ENCODE peak calls at places on chromosomes 2 and 18, in five cellular contexts. One of them, this sample, is unnamed.
A peak's percentile ranks its signal among the peaks of the same experiment; 100 is the strongest.

GRCh38 chr2:222218786-222219185 is 80.0 kb downstream of the PAX3 start:
- DNase-seq in HEK293T: no peak
- DNase-seq in NT2/D1: no peak
- DNase-seq in HepG2: no peak
- DNase-seq in H1: no peak
- DNase-seq in this sample: no peak

GRCh38 chr2:109614715-109615636 is 812 bp downstream of the SOWAHC start:
- DNase-seq in HEK293T: no peak
- DNase-seq in NT2/D1: no peak
- DNase-seq in HepG2: no peak
- DNase-seq in H1: no peak
- DNase-seq in this sample: no peak

GRCh38 chr2:16397681-16398475 is 267.8 kb downstream of the CYRIA start:
- DNase-seq in HEK293T: no peak
- DNase-seq in NT2/D1: no peak
- DNase-seq in HepG2: no peak
- DNase-seq in H1: no peak
- DNase-seq in this sample: no peak

GRCh38 chr18:58321986-58322385 is 278.0 kb downstream of the NEDD4L start:
- DNase-seq in HEK293T: peak; percentile 39
- DNase-seq in NT2/D1: no peak
- DNase-seq in HepG2: peak; percentile 50
- DNase-seq in H1: no peak
- DNase-seq in this sample: no peak

GRCh38 chr18:62718268-62718800 is 3.0 kb downstream of the PHLPP1 start:
- DNase-seq in HEK293T: no peak
- DNase-seq in NT2/D1: no peak
- DNase-seq in HepG2: no peak
- DNase-seq in H1: no peak
- DNase-seq in this sample: no peak

GRCh38 chr2:157312866-157313486 is 12.6 kb downstream of the ERMN start:
- DNase-seq in HEK293T: no peak
- DNase-seq in NT2/D1: no peak
- DNase-seq in HepG2: no peak
- DNase-seq in H1: no peak
- DNase-seq in this sample: no peak

GRCh38 chr18:24344509-24344908 is 53.1 kb downstream of the OSBPL1A start:
- DNase-seq in HEK293T: no peak
- DNase-seq in NT2/D1: no peak
- DNase-seq in HepG2: no peak
- DNase-seq in H1: no peak
- DNase-seq in this sample: no peak

GRCh38 chr2:55364189-55365055 is 55.2 kb downstream of the CCDC88A start:
- DNase-seq in HEK293T: no peak
- DNase-seq in NT2/D1: no peak
- DNase-seq in HepG2: no peak
- DNase-seq in H1: no peak
- DNase-seq in this sample: no peak

GRCh38 chr2:100526868-100527267 is 35.9 kb upstream of the PDCL3 start:
- DNase-seq in HEK293T: no peak
- DNase-seq in NT2/D1: no peak
- DNase-seq in HepG2: no peak
- DNase-seq in H1: no peak
- DNase-seq in this sample: no peak

GRCh38 chr2:213238753-213239591 is 45.3 kb upstream of the SPAG16 start:
- DNase-seq in HEK293T: no peak
- DNase-seq in NT2/D1: no peak
- DNase-seq in HepG2: peak; percentile 97
- DNase-seq in H1: no peak
- DNase-seq in this sample: no peak

GRCh38 chr2:40271066-40271465 is 180.8 kb downstream of the SLC8A1 start:
- DNase-seq in HEK293T: no peak
- DNase-seq in NT2/D1: no peak
- DNase-seq in HepG2: no peak
- DNase-seq in H1: no peak
- DNase-seq in this sample: no peak

GRCh38 chr2:120748310-120748709 is 12.6 kb downstream of the GLI2 start:
- DNase-seq in HEK293T: no peak
- DNase-seq in NT2/D1: no peak
- DNase-seq in HepG2: no peak
- DNase-seq in H1: no peak
- DNase-seq in this sample: no peak

GRCh38 chr2:138724296-138724695 is 55.9 kb downstream of the NXPH2 start:
- DNase-seq in HEK293T: no peak
- DNase-seq in NT2/D1: peak; percentile 13
- DNase-seq in HepG2: peak; percentile 41
- DNase-seq in H1: no peak
- DNase-seq in this sample: no peak

GRCh38 chr2:137689549-137689948 is 274.7 kb upstream of the HNMT start:
- DNase-seq in HEK293T: no peak
- DNase-seq in NT2/D1: no peak
- DNase-seq in HepG2: no peak
- DNase-seq in H1: no peak
- DNase-seq in this sample: no peak

GRCh38 chr2:54402350-54402749 is 53.8 kb upstream of the SPTBN1 start:
- DNase-seq in HEK293T: no peak
- DNase-seq in NT2/D1: no peak
- DNase-seq in HepG2: peak; percentile 62
- DNase-seq in H1: no peak
- DNase-seq in this sample: no peak

GRCh38 chr2:240182966-240183365 is 42.5 kb upstream of the OTOS start:
- DNase-seq in HEK293T: no peak
- DNase-seq in NT2/D1: no peak
- DNase-seq in HepG2: no peak
- DNase-seq in H1: no peak
- DNase-seq in this sample: no peak

GRCh38 chr2:62181836-62182235 is 14.1 kb upstream of the B3GNT2 start:
- DNase-seq in HEK293T: no peak
- DNase-seq in NT2/D1: no peak
- DNase-seq in HepG2: no peak
- DNase-seq in H1: no peak
- DNase-seq in this sample: no peak

GRCh38 chr2:61658841-61659780 is 121.0 kb upstream of the XPO1 start:
- DNase-seq in HEK293T: peak; percentile 55
- DNase-seq in NT2/D1: peak; percentile 42
- DNase-seq in HepG2: peak; percentile 44
- DNase-seq in H1: peak; percentile 9
- DNase-seq in this sample: peak; percentile 27

GRCh38 chr2:100054426-100054825 is 88.0 kb downstream of the AFF3 start:
- DNase-seq in HEK293T: no peak
- DNase-seq in NT2/D1: no peak
- DNase-seq in HepG2: no peak
- DNase-seq in H1: no peak
- DNase-seq in this sample: no peak

GRCh38 chr2:148874868-148875341 is at the start of gene KIF5C:
- DNase-seq in HEK293T: peak; percentile 97
- DNase-seq in NT2/D1: peak; percentile 93
- DNase-seq in HepG2: peak; percentile 52
- DNase-seq in H1: peak; percentile 83
- DNase-seq in this sample: peak; percentile 15

GRCh38 chr2:215826376-215826775 is 187.0 kb downstream of the MREG start:
- DNase-seq in HEK293T: no peak
- DNase-seq in NT2/D1: no peak
- DNase-seq in HepG2: no peak
- DNase-seq in H1: no peak
- DNase-seq in this sample: no peak

GRCh38 chr2:215830313-215830712 is 183.0 kb downstream of the MREG start:
- DNase-seq in HEK293T: no peak
- DNase-seq in NT2/D1: no peak
- DNase-seq in HepG2: peak; percentile 55
- DNase-seq in H1: no peak
- DNase-seq in this sample: no peak

GRCh38 chr2:215829261-215829660 is 184.1 kb downstream of the MREG start:
- DNase-seq in HEK293T: no peak
- DNase-seq in NT2/D1: no peak
- DNase-seq in HepG2: no peak
- DNase-seq in H1: no peak
- DNase-seq in this sample: no peak

GRCh38 chr2:215826838-215827441 is 186.4 kb downstream of the MREG start:
- DNase-seq in HEK293T: no peak
- DNase-seq in NT2/D1: no peak
- DNase-seq in HepG2: peak; percentile 80
- DNase-seq in H1: no peak
- DNase-seq in this sample: no peak

DNA sequence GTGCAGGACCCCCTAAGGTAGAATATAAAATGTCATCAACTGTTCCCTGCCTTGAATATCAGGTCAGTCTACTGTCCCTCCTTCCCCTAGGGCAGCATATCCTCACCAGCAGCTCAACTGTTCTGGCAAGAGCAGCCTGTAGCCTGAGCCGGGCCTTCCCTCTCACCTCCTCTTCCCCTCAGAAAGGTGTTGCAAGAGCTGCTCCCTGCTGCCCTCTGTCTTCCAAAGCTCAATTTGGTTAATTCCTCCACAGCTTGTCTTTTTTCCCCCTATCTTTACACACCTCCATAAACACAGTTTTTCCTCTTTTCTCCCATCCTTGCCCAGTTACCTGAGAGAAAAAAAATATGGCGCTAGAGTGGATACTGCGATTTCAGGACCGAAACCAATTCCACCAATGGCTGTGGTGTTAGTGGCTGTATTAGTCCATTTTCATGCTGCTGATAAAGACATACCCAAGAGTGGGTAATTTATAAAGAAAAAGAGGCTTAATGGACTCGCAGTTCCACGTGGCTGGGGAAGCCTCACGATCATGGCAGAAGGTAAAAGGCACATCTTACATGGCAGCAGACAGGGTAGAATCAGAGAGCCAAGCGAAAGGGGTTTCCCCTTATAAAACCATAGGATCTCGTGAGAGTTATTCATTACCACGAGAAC is 184.7 kb downstream of the MREG start:
- DNase-seq in HEK293T: peak; percentile 67
- DNase-seq in NT2/D1: peak; percentile 72
- DNase-seq in HepG2: peak; percentile 81
- DNase-seq in H1: peak; percentile 50
- DNase-seq in this sample: no peak
- TF ChIP-seq SUZ12 in HEK293T: no peak
- TF ChIP-seq SUZ12 in NT2/D1: no peak
- TF ChIP-seq SUZ12 in HepG2: no peak
- TF ChIP-seq SUZ12 in H1: no peak
- TF ChIP-seq SUZ12 in this sample: no peak

DNA sequence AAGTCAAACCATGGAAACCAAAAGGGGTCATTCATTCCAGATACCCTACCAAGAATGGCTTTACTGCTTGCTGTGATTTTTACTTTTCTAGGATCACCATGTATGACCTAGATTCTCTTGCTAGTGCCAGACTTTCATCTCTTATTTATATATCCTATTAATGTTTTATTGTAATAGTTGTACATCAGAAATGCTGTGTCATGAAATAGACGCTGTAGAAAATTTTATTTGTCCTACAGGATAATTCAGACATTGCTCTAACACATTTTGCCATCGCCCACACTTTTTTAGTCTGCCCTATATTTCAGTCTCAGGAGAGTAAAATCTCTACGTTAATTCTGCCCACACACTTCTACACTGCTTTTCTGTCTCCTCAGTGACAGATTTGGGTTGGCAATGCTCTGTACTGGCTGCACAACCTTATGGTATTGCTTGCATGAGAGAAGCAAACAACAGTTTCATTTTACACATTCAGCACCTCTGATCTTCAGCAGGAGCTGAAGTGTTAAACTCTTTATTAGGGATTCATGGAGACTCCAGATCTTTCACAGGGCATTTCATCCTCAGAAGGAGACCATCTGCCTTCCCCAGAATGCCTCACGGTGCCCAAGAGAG is 871.8 kb upstream of the CHAC2 start:
- DNase-seq in HEK293T: no peak
- DNase-seq in NT2/D1: no peak
- DNase-seq in HepG2: no peak
- DNase-seq in H1: no peak
- DNase-seq in this sample: no peak
- TF ChIP-seq SUZ12 in HEK293T: no peak
- TF ChIP-seq SUZ12 in NT2/D1: no peak
- TF ChIP-seq SUZ12 in HepG2: no peak
- TF ChIP-seq SUZ12 in H1: no peak
- TF ChIP-seq SUZ12 in this sample: no peak

DNA sequence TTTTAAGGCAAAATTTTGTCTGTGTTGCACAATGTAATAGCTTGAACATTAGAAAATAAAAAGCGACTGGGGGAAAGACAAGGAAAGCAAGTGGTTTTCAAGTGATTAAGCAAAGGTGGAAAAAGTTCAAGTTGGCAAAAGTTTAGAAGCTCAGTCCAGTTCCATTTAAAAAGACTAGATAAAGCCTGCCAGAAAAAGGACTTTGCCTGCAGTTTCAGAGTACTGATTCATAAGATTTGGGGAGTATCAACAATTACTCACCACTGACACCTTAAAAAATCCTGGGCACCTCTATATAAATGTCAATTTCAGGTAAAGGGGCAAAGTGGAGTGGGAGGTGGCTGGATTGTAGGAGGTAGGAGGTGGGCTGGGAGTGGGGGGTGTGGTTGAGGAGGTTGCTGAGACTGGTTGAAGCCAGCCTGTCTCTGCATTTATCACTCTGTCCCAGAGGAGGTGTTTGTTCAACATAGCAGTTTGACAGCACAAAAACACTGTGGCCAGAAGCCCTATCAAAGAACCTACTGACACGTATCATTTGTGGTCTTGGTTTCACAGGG is 14.6 kb downstream of the ZEB2 start:
- DNase-seq in HEK293T: no peak
- DNase-seq in NT2/D1: no peak
- DNase-seq in HepG2: no peak
- DNase-seq in H1: no peak
- DNase-seq in this sample: no peak
- TF ChIP-seq SUZ12 in HEK293T: no peak
- TF ChIP-seq SUZ12 in NT2/D1: no peak
- TF ChIP-seq SUZ12 in HepG2: no peak
- TF ChIP-seq SUZ12 in H1: no peak
- TF ChIP-seq SUZ12 in this sample: no peak

DNA sequence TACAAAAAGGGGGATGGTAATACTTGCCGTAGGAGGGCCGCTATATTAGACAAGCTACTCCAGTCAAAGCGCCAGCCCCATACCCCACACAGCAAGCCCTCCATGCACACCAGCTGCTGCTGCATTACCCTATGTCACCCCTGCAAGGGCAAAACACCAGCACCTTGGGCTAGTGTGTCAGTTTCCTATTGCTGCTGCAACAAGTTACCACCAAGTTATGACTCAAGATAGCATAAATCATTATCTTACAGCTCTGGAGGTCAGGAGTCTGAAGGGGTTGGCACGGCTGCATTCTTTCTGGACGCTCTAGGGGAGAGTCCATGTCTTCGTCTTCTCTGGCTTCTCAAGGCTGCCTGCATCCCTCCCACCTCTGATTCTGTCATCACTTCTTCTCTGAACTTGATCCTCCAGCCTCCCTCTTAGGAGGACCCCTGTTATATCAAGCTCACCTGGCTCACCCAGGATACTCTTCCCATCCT is 88.6 kb upstream of the ACAA2 start:
- DNase-seq in HEK293T: no peak
- DNase-seq in NT2/D1: no peak
- DNase-seq in HepG2: no peak
- DNase-seq in H1: no peak
- DNase-seq in this sample: no peak
- TF ChIP-seq SUZ12 in HEK293T: no peak
- TF ChIP-seq SUZ12 in NT2/D1: no peak
- TF ChIP-seq SUZ12 in HepG2: no peak
- TF ChIP-seq SUZ12 in H1: no peak
- TF ChIP-seq SUZ12 in this sample: no peak

GRCh38 chr2:71156531-71156930 is 26.1 kb downstream of the MPHOSPH10 start:
- DNase-seq in HEK293T: no peak
- DNase-seq in NT2/D1: peak; percentile 63
- DNase-seq in HepG2: no peak
- DNase-seq in H1: no peak
- DNase-seq in this sample: no peak
- TF ChIP-seq SUZ12 in HEK293T: no peak
- TF ChIP-seq SUZ12 in NT2/D1: no peak
- TF ChIP-seq SUZ12 in HepG2: no peak
- TF ChIP-seq SUZ12 in H1: no peak
- TF ChIP-seq SUZ12 in this sample: no peak

GRCh38 chr18:74116628-74117554 is 30.7 kb downstream of the FBXO15 start:
- DNase-seq in HEK293T: peak; percentile 9
- DNase-seq in NT2/D1: no peak
- DNase-seq in HepG2: peak; percentile 20
- DNase-seq in H1: peak; percentile 17
- DNase-seq in this sample: no peak
- TF ChIP-seq SUZ12 in HEK293T: no peak
- TF ChIP-seq SUZ12 in NT2/D1: no peak
- TF ChIP-seq SUZ12 in HepG2: no peak
- TF ChIP-seq SUZ12 in H1: no peak
- TF ChIP-seq SUZ12 in this sample: no peak

This sample was measured in GM12878.